ENCODE peak calls at places on chromosomes 13 and 19, in ten cellular contexts. X is cardiac muscle cell; M is CD14-positive monocyte; D is anterior cingulate cortex; T is AG09319; R is activated CD4-positive, alpha-beta T cell treated with anti-CD3 and anti-CD28 coated beads, Interleukin-2, amount 50 U/mL, for 48 hours; G is SHP77; N is AG10803; H is T1000; Q is activated CD8-positive, alpha-beta memory T cell treated with anti-CD3 and anti-CD28 coated beads for 1 hour. Y is an unnamed sample.
A peak's percentile ranks its signal among the peaks of the same experiment; 100 is the strongest.

GRCh38 chr19:14113762-14114414 is 3.7 kb downstream of the PRKACA start:
- DNase-seq in X (no peak), M (no peak), D (no peak), T (no peak), R (peak; percentile 72), G (no peak), N (no peak), H (no peak), Q (no peak), Y (no peak)

GRCh38 chr13:108083056-108083455 is 132.3 kb downstream of the LIG4 start:
- DNase-seq in X (no peak), M (no peak), D (no peak), T (no peak), R (no peak), G (no peak), N (no peak), H (no peak), Q (no peak), Y (no peak)

GRCh38 chr13:40206241-40207109 is 460.0 kb downstream of the FOXO1 start:
- DNase-seq in X (peak; percentile 54), M (no peak), D (no peak), T (no peak), R (peak; percentile 59), G (no peak), N (no peak), H (no peak), Q (no peak), Y (no peak)

GRCh38 chr13:111517641-111518010 is 197.2 kb downstream of the TEX29 start:
- DNase-seq in X (no peak), M (no peak), D (no peak), T (no peak), R (no peak), G (no peak), N (no peak), H (no peak), Q (no peak), Y (no peak)

GRCh38 chr19:54172764-54173699 is at the start of gene TMC4:
- DNase-seq in X (peak; percentile 62), M (no peak), D (no peak), T (no peak), R (peak; percentile 24), G (no peak), N (peak; percentile 24), H (no peak), Q (no peak), Y (no peak)

GRCh38 chr13:97282705-97283104 is 60.6 kb downstream of the MBNL2 start:
- DNase-seq in X (no peak), M (no peak), D (no peak), T (no peak), R (no peak), G (no peak), N (no peak), H (no peak), Q (no peak), Y (no peak)

GRCh38 chr19:45322311-45322710 is 364 bp downstream of the CKM start:
- DNase-seq in X (no peak), M (no peak), D (no peak), T (no peak), R (no peak), G (peak; percentile 49), N (no peak), H (no peak), Q (no peak), Y (peak; percentile 28)

GRCh38 chr13:54637377-54637776 is 1608.8 kb downstream of the OLFM4 start:
- DNase-seq in X (peak; percentile 55), M (no peak), D (no peak), T (no peak), R (no peak), G (no peak), N (no peak), H (no peak), Q (no peak), Y (no peak)

GRCh38 chr19:41434450-41434849 is 5.3 kb downstream of the DMAC2 start:
- DNase-seq in X (no peak), M (no peak), D (no peak), T (no peak), R (no peak), G (no peak), N (no peak), H (no peak), Q (no peak), Y (no peak)

GRCh38 chr13:33411312-33411711 is 125.8 kb upstream of the STARD13 start:
- DNase-seq in X (no peak), M (no peak), D (no peak), T (no peak), R (no peak), G (no peak), N (no peak), H (no peak), Q (no peak), Y (no peak)

GRCh38 chr19:18507021-18507726 is 14.7 kb downstream of the ELL start:
- DNase-seq in X (no peak), M (no peak), D (peak; percentile 28), T (no peak), R (no peak), G (no peak), N (no peak), H (no peak), Q (no peak), Y (no peak)

Y was measured in NCI-H524.